ENCODE peak calls at places on chromosomes 12 and 14, in nine cellular contexts. P is heart right ventricle; R is tibial nerve; D is GM23248; W is endothelial cell of umbilical vein; I is keratinocyte; T is CD8-positive, alpha-beta memory T cell; C is upper lobe of right lung; Z is effector memory CD4-positive, alpha-beta T cell. X is an unnamed sample.
A peak's percentile ranks its signal among the peaks of the same experiment; 100 is the strongest.

GRCh38 chr12:42868291-42868690 is 278.7 kb upstream of the PRICKLE1 start:
- DNase-seq in D (no peak), C (no peak), Z (no peak), R (no peak), I (no peak), T (no peak), W (no peak), P (no peak), X (no peak)

GRCh38 chr12:49094104-49094948 is at the start of gene DHH:
- DNase-seq in I (no peak), W (peak; percentile 40), C (peak; percentile 74), P (peak; percentile 56), D (peak; percentile 34), T (no peak), Z (no peak), R (no peak), X (no peak)

GRCh38 chr12:4282103-4282891 is 8.7 kb downstream of the CCND2 start:
- DNase-seq in D (no peak), R (no peak), T (no peak), W (no peak), I (no peak), Z (no peak), P (no peak), C (peak; percentile 48), X (no peak)

GRCh38 chr12:63940295-63940997 is 95.9 kb downstream of the SRGAP1 start:
- DNase-seq in Z (no peak), P (no peak), R (no peak), I (no peak), C (no peak), D (no peak), W (peak; percentile 76), T (no peak), X (no peak)

GRCh38 chr12:111775205-111776193 is 8.8 kb downstream of the ALDH2 start:
- DNase-seq in I (no peak), D (no peak), T (no peak), P (peak; percentile 75), W (peak; percentile 98), R (peak; percentile 81), C (peak; percentile 92), Z (no peak), X (peak; percentile 92)

GRCh38 chr12:1083888-1084262 is 92.9 kb downstream of the ERC1 start:
- DNase-seq in R (peak; percentile 40), T (no peak), I (no peak), W (no peak), C (no peak), D (peak; percentile 65), Z (no peak), P (no peak), X (no peak)

GRCh38 chr14:54589076-54589475 is 22.1 kb downstream of the SAMD4A start:
- DNase-seq in Z (no peak), C (no peak), D (peak; percentile 88), T (no peak), P (no peak), I (no peak), R (no peak), W (no peak), X (no peak)

GRCh38 chr12:12901158-12901791 is 9.9 kb downstream of the GPRC5A start:
- DNase-seq in W (peak; percentile 71), I (peak; percentile 90), R (peak; percentile 64), C (no peak), P (no peak), T (no peak), Z (no peak), D (peak; percentile 98), X (no peak)

GRCh38 chr12:92156139-92156538 is 10.5 kb upstream of the BTG1 start:
- DNase-seq in R (no peak), C (no peak), W (no peak), I (no peak), P (no peak), Z (no peak), T (no peak), D (no peak), X (no peak)

GRCh38 chr12:13735756-13736155 is 245.6 kb downstream of the GRIN2B start:
- DNase-seq in C (no peak), W (no peak), R (no peak), I (no peak), T (no peak), P (no peak), Z (no peak), D (no peak), X (no peak)

GRCh38 chr12:3461391-3461790 is 29.6 kb upstream of the PRMT8 start:
- DNase-seq in C (no peak), W (no peak), I (no peak), T (no peak), R (no peak), D (no peak), Z (no peak), P (peak; percentile 33), X (no peak)

GRCh38 chr12:51994959-51995358 is 11.8 kb upstream of the TAMALIN start:
- DNase-seq in Z (no peak), W (no peak), D (peak; percentile 66), R (no peak), C (no peak), I (no peak), P (no peak), T (no peak), X (no peak)
- H3K36me3 ChIP-seq in Z (peaks cover 5% of the 10 kb centered on the region), W (peaks cover 39% of the 10 kb centered on the region), D (peaks cover 7% of the 10 kb centered on the region), R (no peaks in the 10 kb centered on the region), C (peaks cover 37% of the 10 kb centered on the region), I (peaks cover 14% of the 10 kb centered on the region), P (peaks cover 55% of the 10 kb centered on the region), T (no peaks in the 10 kb centered on the region), X (peaks cover 82% of the 10 kb centered on the region)

GRCh38 chr12:25553083-25553482 is at the start of gene LMNTD1:
- DNase-seq in I (no peak), Z (no peak), R (no peak), W (no peak), T (no peak), C (no peak), P (no peak), D (peak; percentile 89), X (no peak)
- H3K27ac ChIP-seq in I (no peak within 1 kb of the TSS), Z (no peak within 1 kb of the TSS), R (no peak within 1 kb of the TSS), W (no peak within 1 kb of the TSS), T (no peak within 1 kb of the TSS), C (no peak within 1 kb of the TSS), P (no peak within 1 kb of the TSS), D (peak within 1 kb of the TSS; percentile 70), X (no peak within 1 kb of the TSS)

DNA sequence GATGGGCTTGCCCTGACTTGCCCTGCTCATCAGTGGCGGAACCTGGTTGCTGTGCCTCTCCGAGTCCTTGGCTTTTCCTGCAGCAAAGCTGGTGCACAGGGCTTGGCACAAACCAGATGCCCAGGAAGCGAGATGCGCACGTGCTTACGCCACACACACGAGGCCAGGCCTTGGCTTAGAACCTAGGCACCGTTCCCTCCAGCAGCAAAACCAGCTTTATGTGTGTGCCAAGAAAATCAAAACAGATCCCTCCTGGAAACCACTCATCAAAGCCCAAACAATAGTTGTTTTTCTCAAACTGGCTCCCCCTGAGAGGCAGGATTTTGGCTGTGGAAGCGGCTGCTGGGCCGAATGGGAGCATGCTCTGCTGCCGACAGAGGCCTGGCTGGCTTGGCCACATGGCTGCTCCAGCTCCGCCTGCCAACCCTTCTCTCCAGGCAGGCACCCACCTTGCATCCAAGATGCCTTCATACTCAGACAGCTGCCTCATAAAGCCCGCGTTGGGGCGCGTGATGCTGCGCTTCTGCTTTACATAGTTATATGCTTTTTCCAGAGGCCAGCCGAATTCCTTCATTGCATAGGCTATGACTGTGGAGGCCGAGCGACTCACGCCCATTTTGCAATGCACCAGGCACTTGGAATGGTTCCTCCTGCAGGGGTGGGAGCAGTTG is 58.7 kb downstream of the SSH1 start:
- DNase-seq in I (no peak), P (no peak), T (no peak), C (no peak), R (no peak), W (peak; percentile 65), Z (no peak), D (peak; percentile 87), X (no peak)
- H3K36me3 ChIP-seq in I (peaks cover 58% of the 10 kb centered on the region), P (peaks cover 61% of the 10 kb centered on the region), T (peaks cover 23% of the 10 kb centered on the region), C (peaks cover 67% of the 10 kb centered on the region), R (no peaks in the 10 kb centered on the region), W (peaks cover 45% of the 10 kb centered on the region), Z (peaks cover 40% of the 10 kb centered on the region), D (peaks cover 49% of the 10 kb centered on the region), X (no peaks in the 10 kb centered on the region)

DNA sequence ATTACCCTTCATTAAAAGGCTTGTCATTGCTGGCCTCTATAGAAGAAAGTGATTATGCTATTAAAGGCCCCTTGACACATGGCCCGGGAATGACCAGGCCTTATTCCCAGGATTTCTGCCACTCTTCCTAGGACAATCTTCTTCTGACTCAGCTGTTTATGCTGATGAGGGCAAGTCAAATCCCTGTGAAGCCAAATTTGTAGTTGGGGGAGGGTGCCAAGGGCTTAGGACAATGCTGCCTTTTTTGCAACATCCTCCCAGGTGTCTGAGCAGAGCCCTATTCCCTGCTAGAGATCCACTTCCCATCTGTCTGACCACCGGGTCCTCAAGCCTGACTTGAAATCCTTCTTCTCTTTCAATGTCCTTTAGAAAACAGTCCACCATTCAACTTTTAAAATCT is 230.7 kb upstream of the SRRM4 start:
- DNase-seq in C (no peak), T (no peak), R (no peak), I (no peak), D (no peak), P (no peak), Z (no peak), W (no peak), X (no peak)
- H3K27ac ChIP-seq in C (no peak overlapping the region), T (no peak overlapping the region), R (no peak overlapping the region), I (no peak overlapping the region), D (no peak overlapping the region), P (no peak overlapping the region), Z (no peak overlapping the region), W (no peak overlapping the region), X (no peak overlapping the region)

GRCh38 chr12:100797786-100798580 is 3.4 kb downstream of the ANO4 start:
- DNase-seq in P (no peak), R (no peak), Z (no peak), I (no peak), T (no peak), C (no peak), W (no peak), D (no peak), X (no peak)
- H3K36me3 ChIP-seq in P (no peaks in the 10 kb centered on the region), R (no peaks in the 10 kb centered on the region), Z (no peaks in the 10 kb centered on the region), I (no peaks in the 10 kb centered on the region), T (no peaks in the 10 kb centered on the region), C (no peaks in the 10 kb centered on the region), W (no peaks in the 10 kb centered on the region), D (no peaks in the 10 kb centered on the region), X (no peaks in the 10 kb centered on the region)

GRCh38 chr14:61615743-61616523 is 79.4 kb upstream of the HIF1A start:
- DNase-seq in W (peak; percentile 77), D (no peak), I (no peak), C (no peak), P (no peak), Z (no peak), R (no peak), T (no peak), X (no peak)
- H3K27ac ChIP-seq in W (peak overlapping the region; percentile 24), D (peak overlapping the region; percentile 84), I (no peak overlapping the region), C (no peak overlapping the region), P (no peak overlapping the region), Z (no peak overlapping the region), R (no peak overlapping the region), T (no peak overlapping the region), X (peak overlapping the region; percentile 6)

X was measured in left lung.